ENCODE peak calls at places on chromosomes 5 and 9, in six cellular contexts. R, W, K, G, E and L are unnamed samples.

GRCh38 chr5:115838885-115839518 is 2.4 kb downstream of the ATG12 start:
- DNase-seq in K (no peak), W (peak; percentile 31), E (peak; percentile 80), G (peak; percentile 64), R (peak; percentile 64), L (peak; percentile 69)

GRCh38 chr5:643351-643801 is 31.2 kb downstream of the CEP72 start:
- DNase-seq in E (no peak), R (no peak), G (no peak), W (no peak), K (no peak), L (no peak)

GRCh38 chr5:32679218-32679617 is 31.9 kb upstream of the NPR3 start:
- DNase-seq in W (no peak), R (no peak), G (peak; percentile 5), K (no peak), E (peak; percentile 10), L (peak; percentile 3)

GRCh38 chr5:124494540-124495116 is 251.8 kb downstream of the ZNF608 start:
- DNase-seq in R (no peak), W (no peak), G (no peak), E (no peak), K (no peak), L (no peak)

GRCh38 chr9:133708770-133709611 is 29.2 kb downstream of the SARDH start:
- DNase-seq in W (no peak), K (no peak), G (no peak), E (no peak), R (peak; percentile 64), L (no peak)

GRCh38 chr9:112898872-112899281 is 8.2 kb upstream of the SLC46A2 start:
- DNase-seq in W (peak; percentile 7), K (no peak), R (no peak), E (no peak), G (no peak), L (peak; percentile 42)

GRCh38 chr9:70765935-70766334 is 351.5 kb upstream of the KLF9 start:
- DNase-seq in K (no peak), E (no peak), W (no peak), G (no peak), R (no peak), L (no peak)

GRCh38 chr5:7850241-7850532 is 746 bp downstream of the CFAP90 start:
- DNase-seq in G (no peak), W (no peak), K (no peak), E (no peak), R (no peak), L (no peak)

GRCh38 chr9:24939099-24939850 is 393.6 kb upstream of the IZUMO3 start:
- DNase-seq in G (no peak), R (no peak), K (no peak), E (no peak), W (no peak), L (no peak)